ENCODE peak calls at places on chromosomes 2 and 18, in ten cellular contexts. C is sigmoid colon, T is KG1, O is HFFc6, K is Right ventricle myocardium superior, A is Calu3, G is GM13976, P is NCI-H748 treated with DMSO at 0.1 percent for 48 hours, R is retina, S is small intestine. Z is an unnamed sample.

GRCh38 chr2:85455552-85456090 is 37.1 kb downstream of the SH2D6 start:
- DNase-seq in C (no peak), T (no peak), O (no peak), K (no peak), A (no peak), G (no peak), P (no peak), R (no peak), S (peak), Z (no peak)

GRCh38 chr18:46253498-46253897 is 149.3 kb downstream of the HAUS1 start:
- DNase-seq in C (peak), T (no peak), O (peak), K (no peak), A (no peak), G (no peak), P (no peak), R (no peak), S (no peak), Z (no peak)

GRCh38 chr18:811192-812122 is 585 bp downstream of the YES1 start:
- DNase-seq in C (peak), T (no peak), O (peak), K (no peak), A (peak), G (no peak), P (no peak), R (peak), S (peak), Z (peak)

GRCh38 chr2:232817756-232818155 is 41.4 kb upstream of the KCNJ13 start:
- DNase-seq in C (no peak), T (no peak), O (no peak), K (no peak), A (no peak), G (no peak), P (no peak), R (no peak), S (no peak), Z (no peak)

GRCh38 chr2:160561551-160562280 is 68.1 kb upstream of the RBMS1 start:
- DNase-seq in C (no peak), T (no peak), O (peak), K (no peak), A (no peak), G (no peak), P (no peak), R (no peak), S (no peak), Z (peak)

GRCh38 chr2:198072655-198073054 is 268.3 kb downstream of the PLCL1 start:
- DNase-seq in C (no peak), T (no peak), O (no peak), K (no peak), A (no peak), G (no peak), P (no peak), R (no peak), S (no peak), Z (no peak)

GRCh38 chr2:6186332-6187100 is 494.3 kb downstream of the SOX11 start:
- DNase-seq in C (no peak), T (no peak), O (no peak), K (no peak), A (peak), G (no peak), P (no peak), R (no peak), S (peak), Z (no peak)

GRCh38 chr2:231222318-231223000 is 24.0 kb downstream of the ARMC9 start:
- DNase-seq in C (peak), T (no peak), O (peak), K (no peak), A (no peak), G (peak), P (no peak), R (no peak), S (no peak), Z (no peak)

Z was measured in AML-193.